ENCODE peak calls at places on chromosomes 6 and 20, in eight cellular contexts. One of them, this sample, is unnamed.

GRCh38 chr6:129513471-129513870 is 196.5 kb downstream of the ARHGAP18 start:
- DNase-seq in KG1: no peak
- DNase-seq in GM04504: no peak
- DNase-seq in NCI-H1092 treated with DMSO at 0.1 percent for 48 hours: no peak
- DNase-seq in A673: no peak
- DNase-seq in T-cell: no peak
- DNase-seq in cardiac muscle cell: no peak
- DNase-seq in NCI-H82: no peak
- DNase-seq in this sample: no peak

GRCh38 chr20:38536310-38536709 is 44.7 kb upstream of the ADIG start:
- DNase-seq in cardiac muscle cell: no peak
- DNase-seq in GM04504: peak
- DNase-seq in NCI-H1092 treated with DMSO at 0.1 percent for 48 hours: no peak
- DNase-seq in A673: no peak
- DNase-seq in T-cell: no peak
- DNase-seq in KG1: no peak
- DNase-seq in NCI-H82: no peak
- DNase-seq in this sample: no peak

GRCh38 chr6:82088978-82089855 is 158.3 kb downstream of the IBTK start:
- DNase-seq in A673: peak
- DNase-seq in T-cell: no peak
- DNase-seq in NCI-H1092 treated with DMSO at 0.1 percent for 48 hours: no peak
- DNase-seq in NCI-H82: no peak
- DNase-seq in cardiac muscle cell: no peak
- DNase-seq in KG1: no peak
- DNase-seq in GM04504: no peak
- DNase-seq in this sample: no peak

GRCh38 chr6:155959898-155960297 is 504.3 kb upstream of the NOX3 start:
- DNase-seq in KG1: no peak
- DNase-seq in NCI-H1092 treated with DMSO at 0.1 percent for 48 hours: no peak
- DNase-seq in NCI-H82: no peak
- DNase-seq in A673: no peak
- DNase-seq in cardiac muscle cell: no peak
- DNase-seq in GM04504: no peak
- DNase-seq in T-cell: no peak
- DNase-seq in this sample: no peak

GRCh38 chr20:47428164-47428563 is 71.7 kb upstream of the ZMYND8 start:
- DNase-seq in GM04504: no peak
- DNase-seq in NCI-H1092 treated with DMSO at 0.1 percent for 48 hours: no peak
- DNase-seq in cardiac muscle cell: no peak
- DNase-seq in A673: no peak
- DNase-seq in NCI-H82: peak
- DNase-seq in KG1: no peak
- DNase-seq in T-cell: no peak
- DNase-seq in this sample: no peak

GRCh38 chr20:16785221-16785620 is 37.1 kb downstream of the OTOR start:
- DNase-seq in GM04504: no peak
- DNase-seq in NCI-H1092 treated with DMSO at 0.1 percent for 48 hours: no peak
- DNase-seq in cardiac muscle cell: no peak
- DNase-seq in T-cell: no peak
- DNase-seq in A673: peak
- DNase-seq in NCI-H82: no peak
- DNase-seq in KG1: no peak
- DNase-seq in this sample: no peak

GRCh38 chr20:37282558-37282957 is 6.9 kb upstream of the MANBAL start:
- DNase-seq in KG1: no peak
- DNase-seq in cardiac muscle cell: peak
- DNase-seq in NCI-H82: peak
- DNase-seq in T-cell: no peak
- DNase-seq in A673: peak
- DNase-seq in GM04504: peak
- DNase-seq in NCI-H1092 treated with DMSO at 0.1 percent for 48 hours: no peak
- DNase-seq in this sample: no peak

GRCh38 chr6:100509101-100509500 is 44.4 kb upstream of the SIM1 start:
- DNase-seq in cardiac muscle cell: no peak
- DNase-seq in T-cell: no peak
- DNase-seq in A673: no peak
- DNase-seq in NCI-H82: no peak
- DNase-seq in KG1: no peak
- DNase-seq in NCI-H1092 treated with DMSO at 0.1 percent for 48 hours: no peak
- DNase-seq in GM04504: no peak
- DNase-seq in this sample: no peak

GRCh38 chr6:28005124-28005662 is 48.2 kb downstream of the OR2B6 start:
- DNase-seq in KG1: no peak
- DNase-seq in NCI-H82: no peak
- DNase-seq in cardiac muscle cell: no peak
- DNase-seq in A673: no peak
- DNase-seq in GM04504: no peak
- DNase-seq in T-cell: no peak
- DNase-seq in NCI-H1092 treated with DMSO at 0.1 percent for 48 hours: no peak
- DNase-seq in this sample: no peak

GRCh38 chr6:75855047-75855446 is 106.0 kb downstream of the MYO6 start:
- DNase-seq in cardiac muscle cell: peak
- DNase-seq in KG1: peak
- DNase-seq in NCI-H1092 treated with DMSO at 0.1 percent for 48 hours: no peak
- DNase-seq in GM04504: peak
- DNase-seq in A673: peak
- DNase-seq in T-cell: no peak
- DNase-seq in NCI-H82: peak
- DNase-seq in this sample: no peak

GRCh38 chr20:49948809-49949507 is 12.8 kb downstream of the RNF114 start:
- DNase-seq in NCI-H82: no peak
- DNase-seq in KG1: no peak
- DNase-seq in cardiac muscle cell: no peak
- DNase-seq in NCI-H1092 treated with DMSO at 0.1 percent for 48 hours: no peak
- DNase-seq in GM04504: peak
- DNase-seq in A673: peak
- DNase-seq in T-cell: no peak
- DNase-seq in this sample: no peak

GRCh38 chr20:45355209-45355608 is 7.0 kb upstream of the SDC4 start:
- DNase-seq in GM04504: no peak
- DNase-seq in T-cell: no peak
- DNase-seq in A673: no peak
- DNase-seq in NCI-H1092 treated with DMSO at 0.1 percent for 48 hours: no peak
- DNase-seq in NCI-H82: no peak
- DNase-seq in KG1: no peak
- DNase-seq in cardiac muscle cell: no peak
- DNase-seq in this sample: no peak

GRCh38 chr20:11012975-11013374 is 339.2 kb upstream of the JAG1 start:
- DNase-seq in GM04504: peak
- DNase-seq in NCI-H82: no peak
- DNase-seq in A673: no peak
- DNase-seq in NCI-H1092 treated with DMSO at 0.1 percent for 48 hours: no peak
- DNase-seq in KG1: no peak
- DNase-seq in T-cell: no peak
- DNase-seq in cardiac muscle cell: no peak
- DNase-seq in this sample: no peak

This sample was measured in osteocyte.